ENCODE peak calls at places on chromosomes 7 and 10, in four cellular contexts. X is suprapubic skin, M is thyroid gland, Q is spleen. T is an unnamed sample. For H3K4me1, the result is how much of the 10 kb centered on the place peaks cover.

GRCh38 chr10:124362572-124362971 is 56.2 kb downstream of the OAT start:
- DNase-seq in X (no peak), M (no peak), Q (peak), T (no peak)

GRCh38 chr7:42144253-42145002 is 92.6 kb downstream of the GLI3 start:
- DNase-seq in Q (no peak), M (no peak), X (no peak), T (peak)

GRCh38 chr10:7887417-7887816 is 69.1 kb downstream of the TAF3 start:
- DNase-seq in Q (no peak), M (no peak), X (no peak), T (peak)

GRCh38 chr10:43888551-43888950 is 239.9 kb upstream of the ZNF32 start:
- DNase-seq in X (no peak), M (no peak), Q (no peak), T (no peak)

GRCh38 chr10:25678666-25679065 is 255.4 kb upstream of the MYO3A start:
- DNase-seq in X (no peak), Q (no peak), M (no peak), T (no peak)

GRCh38 chr10:83957168-83957750 is 182.1 kb upstream of the GHITM start:
- DNase-seq in X (no peak), Q (no peak), M (no peak), T (no peak)

GRCh38 chr7:155553871-155554270 is 7.5 kb upstream of the CNPY1 start:
- DNase-seq in Q (no peak), M (no peak), X (no peak), T (no peak)

GRCh38 chr7:44408596-44408995 is 81.9 kb downstream of the NUDCD3 start:
- DNase-seq in Q (no peak), X (no peak), M (no peak), T (no peak)

DNA sequence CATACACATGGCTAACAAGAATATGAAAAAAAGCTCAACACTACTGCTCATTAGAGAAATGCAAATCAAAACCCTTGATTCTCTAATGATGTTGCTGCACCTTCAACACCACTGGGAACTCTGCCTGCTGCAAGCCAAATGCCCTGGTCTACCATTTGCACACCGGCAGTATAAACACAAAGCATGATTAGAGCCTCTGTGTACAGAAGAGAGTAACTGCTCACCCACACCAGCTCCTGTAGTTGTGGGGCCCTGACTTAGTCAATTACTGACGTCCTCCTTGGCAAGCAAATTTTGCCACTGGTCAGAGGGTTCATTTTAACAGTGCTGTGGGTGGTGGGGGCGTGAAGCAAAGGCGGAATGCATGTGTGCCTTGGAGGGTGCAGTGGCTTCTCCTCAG is 96.1 kb upstream of the RHEB start:
- DNase-seq in M (no peak), Q (no peak), X (no peak), T (no peak)
- H3K4me1 ChIP-seq in M (under half), Q (under half), X (under half), T (under half)

GRCh38 chr7:74083117-74083876 is at the start of gene LIMK1:
- DNase-seq in X (peak), M (peak), Q (peak), T (peak)
- TF ChIP-seq POLR2A in X (no peak), M (peak), Q (no peak), T (peak)

GRCh38 chr7:208816-209215 is 16.4 kb downstream of the FAM20C start:
- DNase-seq in Q (no peak), X (no peak), M (no peak), T (no peak)
- H3K4me1 ChIP-seq in Q (under half), X (under half), M (under half), T (under half)

GRCh38 chr7:74094224-74095095 is 10.9 kb downstream of the LIMK1 start:
- DNase-seq in X (peak), M (peak), Q (peak), T (peak)
- TF ChIP-seq POLR2A in X (no peak), M (no peak), Q (no peak), T (peak)

DNA sequence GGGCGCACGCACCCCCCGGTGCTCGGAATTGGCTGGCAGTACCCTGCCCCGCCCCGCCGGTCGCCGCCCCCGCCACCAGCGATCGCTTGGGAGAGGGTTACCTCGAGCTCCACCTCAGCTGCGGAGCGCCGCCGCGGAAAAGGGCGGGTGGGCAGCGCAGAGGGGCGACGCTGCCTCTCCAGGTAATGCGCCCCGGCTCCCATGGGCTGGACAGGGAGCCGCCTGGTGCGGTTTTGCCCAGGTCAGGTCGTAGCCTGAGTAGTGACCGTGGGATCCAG is 1.3 kb downstream of the PFKFB3 start:
- DNase-seq in X (no peak), Q (peak), M (peak), T (no peak)
- H3K4me1 ChIP-seq in X (under half), Q (under half), M (under half), T (under half)

GRCh38 chr10:123139521-123140163 is 3.9 kb downstream of the HMX3 start:
- DNase-seq in M (no peak), Q (no peak), X (no peak), T (no peak)
- TF ChIP-seq POLR2A in M (no peak), Q (no peak), X (no peak), T (no peak)

DNA sequence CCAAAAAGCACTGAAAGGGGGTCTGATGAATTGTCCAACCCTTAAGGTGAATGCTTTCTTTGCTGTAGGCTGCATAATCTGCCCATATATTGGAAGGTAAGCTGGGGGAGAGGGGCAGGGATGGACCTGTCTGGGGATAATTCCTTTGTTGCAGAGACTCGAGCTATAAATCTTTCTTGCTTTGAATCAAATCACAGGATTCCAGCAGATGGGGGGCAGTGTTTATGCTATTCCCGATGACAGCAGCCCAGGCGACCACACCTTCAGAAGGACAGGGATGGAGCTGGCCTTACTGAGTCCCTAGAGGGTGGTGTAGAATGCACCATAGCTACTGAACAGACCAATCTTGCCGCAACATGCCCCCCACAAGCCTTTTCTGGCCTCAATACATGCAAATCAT is 2.5 kb downstream of the PODXL start:
- DNase-seq in Q (no peak), M (no peak), X (no peak), T (no peak)
- H3K4me1 ChIP-seq in Q (under half), M (under half), X (under half), T (under half)

T was measured in endothelial cell of umbilical vein.